ENCODE peak calls at places on chromosome 10, in eight cellular contexts. One of them, this sample, is unnamed.

GRCh38 chr10:79056736-79057391 is 11.9 kb upstream of the ZMIZ1 start:
- DNase-seq in AG04450: no peak
- DNase-seq in stimulated activated CD4-positive, alpha-beta T cell treated with anti-CD3 and anti-CD28 coated beads, Interleukin-12 subunit alpha, Interleukin-12 subunit beta, amount 100 ng/mL, for 48 hours: no peak
- DNase-seq in IMR-90: no peak
- DNase-seq in RPMI7951: no peak
- DNase-seq in Panc1: no peak
- DNase-seq in hippocampal formation: no peak
- DNase-seq in CD8-positive, alpha-beta memory T cell: peak; percentile 19
- DNase-seq in this sample: no peak

GRCh38 chr10:103481974-103482531 is 3.0 kb upstream of the CALHM3 start:
- DNase-seq in CD8-positive, alpha-beta memory T cell: no peak
- DNase-seq in hippocampal formation: no peak
- DNase-seq in Panc1: peak; percentile 41
- DNase-seq in IMR-90: peak; percentile 69
- DNase-seq in stimulated activated CD4-positive, alpha-beta T cell treated with anti-CD3 and anti-CD28 coated beads, Interleukin-12 subunit alpha, Interleukin-12 subunit beta, amount 100 ng/mL, for 48 hours: peak; percentile 49
- DNase-seq in AG04450: peak; percentile 42
- DNase-seq in RPMI7951: peak; percentile 75
- DNase-seq in this sample: peak; percentile 71

GRCh38 chr10:72622271-72622670 is 3.6 kb downstream of the MICU1 start:
- DNase-seq in AG04450: no peak
- DNase-seq in hippocampal formation: no peak
- DNase-seq in Panc1: no peak
- DNase-seq in CD8-positive, alpha-beta memory T cell: no peak
- DNase-seq in stimulated activated CD4-positive, alpha-beta T cell treated with anti-CD3 and anti-CD28 coated beads, Interleukin-12 subunit alpha, Interleukin-12 subunit beta, amount 100 ng/mL, for 48 hours: no peak
- DNase-seq in RPMI7951: no peak
- DNase-seq in IMR-90: no peak
- DNase-seq in this sample: no peak

GRCh38 chr10:3805227-3805790 is 20.3 kb upstream of the KLF6 start:
- DNase-seq in CD8-positive, alpha-beta memory T cell: peak; percentile 83
- DNase-seq in Panc1: peak; percentile 91
- DNase-seq in RPMI7951: peak; percentile 97
- DNase-seq in IMR-90: peak; percentile 83
- DNase-seq in stimulated activated CD4-positive, alpha-beta T cell treated with anti-CD3 and anti-CD28 coated beads, Interleukin-12 subunit alpha, Interleukin-12 subunit beta, amount 100 ng/mL, for 48 hours: peak; percentile 55
- DNase-seq in AG04450: no peak
- DNase-seq in hippocampal formation: no peak
- DNase-seq in this sample: peak; percentile 85

GRCh38 chr10:114308470-114309110 is 69.5 kb downstream of the VWA2 start:
- DNase-seq in stimulated activated CD4-positive, alpha-beta T cell treated with anti-CD3 and anti-CD28 coated beads, Interleukin-12 subunit alpha, Interleukin-12 subunit beta, amount 100 ng/mL, for 48 hours: no peak
- DNase-seq in AG04450: no peak
- DNase-seq in hippocampal formation: no peak
- DNase-seq in CD8-positive, alpha-beta memory T cell: no peak
- DNase-seq in IMR-90: no peak
- DNase-seq in Panc1: no peak
- DNase-seq in RPMI7951: no peak
- DNase-seq in this sample: no peak

GRCh38 chr10:123139521-123140163 is 3.9 kb downstream of the HMX3 start:
- DNase-seq in stimulated activated CD4-positive, alpha-beta T cell treated with anti-CD3 and anti-CD28 coated beads, Interleukin-12 subunit alpha, Interleukin-12 subunit beta, amount 100 ng/mL, for 48 hours: no peak
- DNase-seq in CD8-positive, alpha-beta memory T cell: no peak
- DNase-seq in Panc1: no peak
- DNase-seq in IMR-90: peak; percentile 18
- DNase-seq in AG04450: no peak
- DNase-seq in RPMI7951: peak; percentile 27
- DNase-seq in hippocampal formation: no peak
- DNase-seq in this sample: peak; percentile 46

GRCh38 chr10:76035010-76035727 is 603.7 kb downstream of the LRMDA start:
- DNase-seq in stimulated activated CD4-positive, alpha-beta T cell treated with anti-CD3 and anti-CD28 coated beads, Interleukin-12 subunit alpha, Interleukin-12 subunit beta, amount 100 ng/mL, for 48 hours: no peak
- DNase-seq in AG04450: no peak
- DNase-seq in Panc1: no peak
- DNase-seq in hippocampal formation: no peak
- DNase-seq in RPMI7951: no peak
- DNase-seq in CD8-positive, alpha-beta memory T cell: no peak
- DNase-seq in IMR-90: no peak
- DNase-seq in this sample: no peak

GRCh38 chr10:111835562-111835961 is 348.0 kb downstream of the GPAM start:
- DNase-seq in CD8-positive, alpha-beta memory T cell: no peak
- DNase-seq in RPMI7951: peak; percentile 2
- DNase-seq in AG04450: no peak
- DNase-seq in IMR-90: no peak
- DNase-seq in stimulated activated CD4-positive, alpha-beta T cell treated with anti-CD3 and anti-CD28 coated beads, Interleukin-12 subunit alpha, Interleukin-12 subunit beta, amount 100 ng/mL, for 48 hours: no peak
- DNase-seq in Panc1: no peak
- DNase-seq in hippocampal formation: no peak
- DNase-seq in this sample: no peak

GRCh38 chr10:23147035-23147434 is 45.1 kb upstream of the PTF1A start:
- DNase-seq in Panc1: no peak
- DNase-seq in hippocampal formation: no peak
- DNase-seq in stimulated activated CD4-positive, alpha-beta T cell treated with anti-CD3 and anti-CD28 coated beads, Interleukin-12 subunit alpha, Interleukin-12 subunit beta, amount 100 ng/mL, for 48 hours: no peak
- DNase-seq in IMR-90: no peak
- DNase-seq in CD8-positive, alpha-beta memory T cell: no peak
- DNase-seq in AG04450: no peak
- DNase-seq in RPMI7951: no peak
- DNase-seq in this sample: no peak

GRCh38 chr10:84352251-84352842 is 24.0 kb downstream of the CCSER2 start:
- DNase-seq in AG04450: no peak
- DNase-seq in IMR-90: peak; percentile 72
- DNase-seq in RPMI7951: peak; percentile 46
- DNase-seq in stimulated activated CD4-positive, alpha-beta T cell treated with anti-CD3 and anti-CD28 coated beads, Interleukin-12 subunit alpha, Interleukin-12 subunit beta, amount 100 ng/mL, for 48 hours: peak; percentile 72
- DNase-seq in CD8-positive, alpha-beta memory T cell: peak; percentile 83
- DNase-seq in Panc1: no peak
- DNase-seq in hippocampal formation: peak; percentile 50
- DNase-seq in this sample: peak; percentile 63

GRCh38 chr10:51313259-51313658 is 239.0 kb downstream of the PRKG1 start:
- DNase-seq in hippocampal formation: no peak
- DNase-seq in CD8-positive, alpha-beta memory T cell: no peak
- DNase-seq in RPMI7951: no peak
- DNase-seq in IMR-90: no peak
- DNase-seq in AG04450: no peak
- DNase-seq in Panc1: no peak
- DNase-seq in stimulated activated CD4-positive, alpha-beta T cell treated with anti-CD3 and anti-CD28 coated beads, Interleukin-12 subunit alpha, Interleukin-12 subunit beta, amount 100 ng/mL, for 48 hours: no peak
- DNase-seq in this sample: no peak

GRCh38 chr10:18455086-18455884 is 196.1 kb downstream of the NSUN6 start:
- DNase-seq in AG04450: no peak
- DNase-seq in Panc1: no peak
- DNase-seq in stimulated activated CD4-positive, alpha-beta T cell treated with anti-CD3 and anti-CD28 coated beads, Interleukin-12 subunit alpha, Interleukin-12 subunit beta, amount 100 ng/mL, for 48 hours: no peak
- DNase-seq in RPMI7951: no peak
- DNase-seq in CD8-positive, alpha-beta memory T cell: no peak
- DNase-seq in hippocampal formation: no peak
- DNase-seq in IMR-90: peak; percentile 19
- DNase-seq in this sample: no peak

GRCh38 chr10:54124209-54124890 is 676.7 kb downstream of the PCDH15 start:
- DNase-seq in Panc1: no peak
- DNase-seq in RPMI7951: no peak
- DNase-seq in IMR-90: no peak
- DNase-seq in AG04450: no peak
- DNase-seq in hippocampal formation: no peak
- DNase-seq in CD8-positive, alpha-beta memory T cell: no peak
- DNase-seq in stimulated activated CD4-positive, alpha-beta T cell treated with anti-CD3 and anti-CD28 coated beads, Interleukin-12 subunit alpha, Interleukin-12 subunit beta, amount 100 ng/mL, for 48 hours: no peak
- DNase-seq in this sample: no peak

GRCh38 chr10:31758495-31758894 is 170.1 kb downstream of the ARHGAP12 start:
- DNase-seq in hippocampal formation: no peak
- DNase-seq in IMR-90: no peak
- DNase-seq in AG04450: no peak
- DNase-seq in CD8-positive, alpha-beta memory T cell: no peak
- DNase-seq in stimulated activated CD4-positive, alpha-beta T cell treated with anti-CD3 and anti-CD28 coated beads, Interleukin-12 subunit alpha, Interleukin-12 subunit beta, amount 100 ng/mL, for 48 hours: no peak
- DNase-seq in Panc1: no peak
- DNase-seq in RPMI7951: peak; percentile 31
- DNase-seq in this sample: peak; percentile 87

GRCh38 chr10:125166658-125167057 is 6.3 kb upstream of the CTBP2 start:
- DNase-seq in hippocampal formation: no peak
- DNase-seq in stimulated activated CD4-positive, alpha-beta T cell treated with anti-CD3 and anti-CD28 coated beads, Interleukin-12 subunit alpha, Interleukin-12 subunit beta, amount 100 ng/mL, for 48 hours: no peak
- DNase-seq in AG04450: no peak
- DNase-seq in RPMI7951: no peak
- DNase-seq in IMR-90: no peak
- DNase-seq in Panc1: no peak
- DNase-seq in CD8-positive, alpha-beta memory T cell: no peak
- DNase-seq in this sample: no peak

GRCh38 chr10:82294874-82295378 is 419.9 kb downstream of the NRG3 start:
- DNase-seq in Panc1: no peak
- DNase-seq in stimulated activated CD4-positive, alpha-beta T cell treated with anti-CD3 and anti-CD28 coated beads, Interleukin-12 subunit alpha, Interleukin-12 subunit beta, amount 100 ng/mL, for 48 hours: no peak
- DNase-seq in RPMI7951: no peak
- DNase-seq in AG04450: no peak
- DNase-seq in hippocampal formation: no peak
- DNase-seq in CD8-positive, alpha-beta memory T cell: no peak
- DNase-seq in IMR-90: no peak
- DNase-seq in this sample: peak; percentile 58

GRCh38 chr10:124278356-124278755 is 140.4 kb downstream of the OAT start:
- DNase-seq in IMR-90: no peak
- DNase-seq in RPMI7951: no peak
- DNase-seq in Panc1: no peak
- DNase-seq in hippocampal formation: no peak
- DNase-seq in AG04450: no peak
- DNase-seq in stimulated activated CD4-positive, alpha-beta T cell treated with anti-CD3 and anti-CD28 coated beads, Interleukin-12 subunit alpha, Interleukin-12 subunit beta, amount 100 ng/mL, for 48 hours: no peak
- DNase-seq in CD8-positive, alpha-beta memory T cell: no peak
- DNase-seq in this sample: no peak

GRCh38 chr10:120421250-120421649 is 35.8 kb upstream of the PLPP4 start:
- DNase-seq in RPMI7951: peak; percentile 56
- DNase-seq in IMR-90: no peak
- DNase-seq in hippocampal formation: no peak
- DNase-seq in AG04450: no peak
- DNase-seq in stimulated activated CD4-positive, alpha-beta T cell treated with anti-CD3 and anti-CD28 coated beads, Interleukin-12 subunit alpha, Interleukin-12 subunit beta, amount 100 ng/mL, for 48 hours: no peak
- DNase-seq in CD8-positive, alpha-beta memory T cell: no peak
- DNase-seq in Panc1: no peak
- DNase-seq in this sample: no peak

GRCh38 chr10:108877130-108877529 is 1046.2 kb downstream of the XPNPEP1 start:
- DNase-seq in hippocampal formation: no peak
- DNase-seq in Panc1: no peak
- DNase-seq in stimulated activated CD4-positive, alpha-beta T cell treated with anti-CD3 and anti-CD28 coated beads, Interleukin-12 subunit alpha, Interleukin-12 subunit beta, amount 100 ng/mL, for 48 hours: no peak
- DNase-seq in IMR-90: peak; percentile 40
- DNase-seq in AG04450: peak; percentile 16
- DNase-seq in RPMI7951: no peak
- DNase-seq in CD8-positive, alpha-beta memory T cell: no peak
- DNase-seq in this sample: peak; percentile 95

GRCh38 chr10:72331575-72332422 is 22.9 kb downstream of the DNAJB12 start:
- DNase-seq in IMR-90: peak; percentile 31
- DNase-seq in hippocampal formation: peak; percentile 93
- DNase-seq in CD8-positive, alpha-beta memory T cell: peak; percentile 95
- DNase-seq in RPMI7951: peak; percentile 71
- DNase-seq in AG04450: no peak
- DNase-seq in Panc1: no peak
- DNase-seq in stimulated activated CD4-positive, alpha-beta T cell treated with anti-CD3 and anti-CD28 coated beads, Interleukin-12 subunit alpha, Interleukin-12 subunit beta, amount 100 ng/mL, for 48 hours: peak; percentile 76
- DNase-seq in this sample: peak; percentile 96

GRCh38 chr10:124869941-124870340 is 68.3 kb downstream of the ABRAXAS2 start:
- DNase-seq in CD8-positive, alpha-beta memory T cell: no peak
- DNase-seq in AG04450: no peak
- DNase-seq in Panc1: no peak
- DNase-seq in stimulated activated CD4-positive, alpha-beta T cell treated with anti-CD3 and anti-CD28 coated beads, Interleukin-12 subunit alpha, Interleukin-12 subunit beta, amount 100 ng/mL, for 48 hours: no peak
- DNase-seq in hippocampal formation: no peak
- DNase-seq in IMR-90: no peak
- DNase-seq in RPMI7951: no peak
- DNase-seq in this sample: no peak

GRCh38 chr10:35574924-35575352 is 30.2 kb upstream of the GJD4 start:
- DNase-seq in Panc1: no peak
- DNase-seq in stimulated activated CD4-positive, alpha-beta T cell treated with anti-CD3 and anti-CD28 coated beads, Interleukin-12 subunit alpha, Interleukin-12 subunit beta, amount 100 ng/mL, for 48 hours: no peak
- DNase-seq in CD8-positive, alpha-beta memory T cell: no peak
- DNase-seq in AG04450: peak; percentile 56
- DNase-seq in IMR-90: peak; percentile 98
- DNase-seq in RPMI7951: peak; percentile 16
- DNase-seq in hippocampal formation: no peak
- DNase-seq in this sample: peak; percentile 64

GRCh38 chr10:26367771-26368170 is 70.4 kb upstream of the APBB1IP start:
- DNase-seq in IMR-90: no peak
- DNase-seq in AG04450: no peak
- DNase-seq in hippocampal formation: no peak
- DNase-seq in RPMI7951: peak; percentile 60
- DNase-seq in stimulated activated CD4-positive, alpha-beta T cell treated with anti-CD3 and anti-CD28 coated beads, Interleukin-12 subunit alpha, Interleukin-12 subunit beta, amount 100 ng/mL, for 48 hours: peak; percentile 20
- DNase-seq in CD8-positive, alpha-beta memory T cell: no peak
- DNase-seq in Panc1: no peak
- DNase-seq in this sample: peak; percentile 37

GRCh38 chr10:13560597-13560996 is 26.2 kb upstream of the PRPF18 start:
- DNase-seq in hippocampal formation: no peak
- DNase-seq in AG04450: no peak
- DNase-seq in RPMI7951: peak; percentile 86
- DNase-seq in Panc1: no peak
- DNase-seq in IMR-90: peak; percentile 41
- DNase-seq in CD8-positive, alpha-beta memory T cell: no peak
- DNase-seq in stimulated activated CD4-positive, alpha-beta T cell treated with anti-CD3 and anti-CD28 coated beads, Interleukin-12 subunit alpha, Interleukin-12 subunit beta, amount 100 ng/mL, for 48 hours: no peak
- DNase-seq in this sample: no peak

GRCh38 chr10:79433324-79434222 is 11.9 kb downstream of the ZCCHC24 start:
- DNase-seq in RPMI7951: peak; percentile 72
- DNase-seq in stimulated activated CD4-positive, alpha-beta T cell treated with anti-CD3 and anti-CD28 coated beads, Interleukin-12 subunit alpha, Interleukin-12 subunit beta, amount 100 ng/mL, for 48 hours: no peak
- DNase-seq in hippocampal formation: no peak
- DNase-seq in Panc1: no peak
- DNase-seq in IMR-90: no peak
- DNase-seq in AG04450: no peak
- DNase-seq in CD8-positive, alpha-beta memory T cell: peak; percentile 39
- DNase-seq in this sample: no peak

GRCh38 chr10:116521424-116522305 is 24.1 kb upstream of the PNLIP start:
- DNase-seq in stimulated activated CD4-positive, alpha-beta T cell treated with anti-CD3 and anti-CD28 coated beads, Interleukin-12 subunit alpha, Interleukin-12 subunit beta, amount 100 ng/mL, for 48 hours: peak; percentile 49
- DNase-seq in RPMI7951: peak; percentile 19
- DNase-seq in Panc1: peak; percentile 7
- DNase-seq in IMR-90: peak; percentile 52
- DNase-seq in CD8-positive, alpha-beta memory T cell: no peak
- DNase-seq in hippocampal formation: no peak
- DNase-seq in AG04450: peak; percentile 15
- DNase-seq in this sample: peak; percentile 25

GRCh38 chr10:48451969-48452878 is 145.7 kb downstream of the MAPK8 start:
- DNase-seq in stimulated activated CD4-positive, alpha-beta T cell treated with anti-CD3 and anti-CD28 coated beads, Interleukin-12 subunit alpha, Interleukin-12 subunit beta, amount 100 ng/mL, for 48 hours: no peak
- DNase-seq in CD8-positive, alpha-beta memory T cell: no peak
- DNase-seq in hippocampal formation: no peak
- DNase-seq in IMR-90: no peak
- DNase-seq in AG04450: no peak
- DNase-seq in RPMI7951: no peak
- DNase-seq in Panc1: no peak
- DNase-seq in this sample: no peak

GRCh38 chr10:100744980-100745881 is at the start of gene PAX2:
- DNase-seq in CD8-positive, alpha-beta memory T cell: no peak
- DNase-seq in IMR-90: no peak
- DNase-seq in Panc1: no peak
- DNase-seq in AG04450: no peak
- DNase-seq in stimulated activated CD4-positive, alpha-beta T cell treated with anti-CD3 and anti-CD28 coated beads, Interleukin-12 subunit alpha, Interleukin-12 subunit beta, amount 100 ng/mL, for 48 hours: no peak
- DNase-seq in hippocampal formation: no peak
- DNase-seq in RPMI7951: no peak
- DNase-seq in this sample: no peak

This sample was measured in amniotic epithelial cell.